ENCODE peak calls at places on chromosomes 6 and 20, in four cellular contexts. One of them, this sample, is unnamed.

GRCh38 chr6:33761922-33762629 is 15.4 kb upstream of the IP6K3 start:
- DNase-seq in fibroblast of the aortic adventitia: peak; percentile 39
- DNase-seq in GM12865: peak; percentile 66
- DNase-seq in brain microvascular endothelial cell: peak; percentile 22
- DNase-seq in this sample: peak; percentile 63

GRCh38 chr6:21748343-21749063 is 155.0 kb downstream of the SOX4 start:
- DNase-seq in fibroblast of the aortic adventitia: peak; percentile 52
- DNase-seq in brain microvascular endothelial cell: peak; percentile 65
- DNase-seq in GM12865: peak; percentile 16
- DNase-seq in this sample: no peak

GRCh38 chr6:35368038-35368887 is 25.9 kb downstream of the PPARD start:
- DNase-seq in GM12865: peak; percentile 83
- DNase-seq in brain microvascular endothelial cell: peak; percentile 51
- DNase-seq in fibroblast of the aortic adventitia: peak; percentile 95
- DNase-seq in this sample: peak; percentile 50

GRCh38 chr20:43895235-43895634 is 19.4 kb upstream of the TOX2 start:
- DNase-seq in brain microvascular endothelial cell: peak; percentile 39
- DNase-seq in GM12865: no peak
- DNase-seq in fibroblast of the aortic adventitia: peak; percentile 94
- DNase-seq in this sample: no peak

GRCh38 chr20:37066168-37066567 is 29.6 kb downstream of the RBL1 start:
- DNase-seq in GM12865: no peak
- DNase-seq in fibroblast of the aortic adventitia: no peak
- DNase-seq in brain microvascular endothelial cell: no peak
- DNase-seq in this sample: no peak

GRCh38 chr6:145814035-145814500 is 527 bp downstream of the FBXO30 start:
- DNase-seq in brain microvascular endothelial cell: peak; percentile 23
- DNase-seq in fibroblast of the aortic adventitia: no peak
- DNase-seq in GM12865: peak; percentile 60
- DNase-seq in this sample: no peak

GRCh38 chr6:13289789-13290318 is 38.5 kb downstream of the TBC1D7 start:
- DNase-seq in brain microvascular endothelial cell: no peak
- DNase-seq in fibroblast of the aortic adventitia: peak; percentile 26
- DNase-seq in GM12865: no peak
- DNase-seq in this sample: peak; percentile 28

GRCh38 chr20:22680031-22680740 is 95.8 kb upstream of the FOXA2 start:
- DNase-seq in brain microvascular endothelial cell: no peak
- DNase-seq in GM12865: no peak
- DNase-seq in fibroblast of the aortic adventitia: no peak
- DNase-seq in this sample: no peak

GRCh38 chr20:3218307-3218988 is 9.2 kb downstream of the ITPA start:
- DNase-seq in fibroblast of the aortic adventitia: peak; percentile 24
- DNase-seq in brain microvascular endothelial cell: no peak
- DNase-seq in GM12865: peak; percentile 73
- DNase-seq in this sample: peak; percentile 38

GRCh38 chr6:130524552-130524951 is 158.7 kb downstream of the TMEM200A start:
- DNase-seq in GM12865: peak; percentile 36
- DNase-seq in fibroblast of the aortic adventitia: no peak
- DNase-seq in brain microvascular endothelial cell: no peak
- DNase-seq in this sample: no peak

GRCh38 chr20:11544029-11544678 is 373.5 kb upstream of the BTBD3 start:
- DNase-seq in fibroblast of the aortic adventitia: peak; percentile 86
- DNase-seq in brain microvascular endothelial cell: peak; percentile 76
- DNase-seq in GM12865: peak; percentile 76
- DNase-seq in this sample: peak; percentile 77
- TF ChIP-seq CTCF in fibroblast of the aortic adventitia: peak; percentile 45
- TF ChIP-seq CTCF in brain microvascular endothelial cell: peak; percentile 47
- TF ChIP-seq CTCF in GM12865: peak; percentile 48
- TF ChIP-seq CTCF in this sample: peak; percentile 59

GRCh38 chr6:24273471-24273870 is 84.4 kb downstream of the DCDC2 start:
- DNase-seq in GM12865: no peak
- DNase-seq in fibroblast of the aortic adventitia: no peak
- DNase-seq in brain microvascular endothelial cell: no peak
- DNase-seq in this sample: peak; percentile 44

GRCh38 chr6:24272148-24272547 is 85.7 kb downstream of the DCDC2 start:
- DNase-seq in brain microvascular endothelial cell: no peak
- DNase-seq in GM12865: no peak
- DNase-seq in fibroblast of the aortic adventitia: no peak
- DNase-seq in this sample: no peak

GRCh38 chr6:24274441-24275083 is 83.3 kb downstream of the DCDC2 start:
- DNase-seq in fibroblast of the aortic adventitia: peak; percentile 21
- DNase-seq in brain microvascular endothelial cell: peak; percentile 7
- DNase-seq in GM12865: no peak
- DNase-seq in this sample: peak; percentile 24

GRCh38 chr6:24270011-24270410 is 87.8 kb downstream of the DCDC2 start:
- DNase-seq in GM12865: no peak
- DNase-seq in brain microvascular endothelial cell: no peak
- DNase-seq in fibroblast of the aortic adventitia: no peak
- DNase-seq in this sample: no peak
- H3K4me3 ChIP-seq in GM12865: no peak overlapping the region
- H3K4me3 ChIP-seq in brain microvascular endothelial cell: no peak overlapping the region
- H3K4me3 ChIP-seq in fibroblast of the aortic adventitia: no peak overlapping the region
- H3K4me3 ChIP-seq in this sample: no peak overlapping the region

DNA sequence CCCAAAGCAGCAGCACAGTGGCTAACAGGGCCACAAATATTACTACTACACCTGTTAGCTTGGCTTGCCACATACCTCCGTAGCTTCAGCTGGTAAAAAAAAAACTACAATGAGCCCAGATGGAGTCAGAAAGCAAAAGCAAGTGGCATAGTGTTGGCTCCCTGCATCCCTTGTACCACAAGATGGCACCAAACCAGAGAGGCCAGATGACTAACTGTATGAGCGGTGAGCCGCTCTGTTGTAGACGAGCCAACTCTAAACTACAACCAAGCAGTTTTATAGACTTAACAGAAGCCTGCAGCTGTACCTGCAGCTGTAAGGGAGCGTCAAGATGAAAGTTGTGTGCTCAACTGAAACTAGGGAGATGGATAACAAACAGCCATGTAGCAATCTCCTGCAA is 84.5 kb upstream of the MCHR2 start:
- DNase-seq in fibroblast of the aortic adventitia: peak; percentile 27
- DNase-seq in brain microvascular endothelial cell: peak; percentile 20
- DNase-seq in GM12865: peak; percentile 5
- DNase-seq in this sample: peak; percentile 8
- TF ChIP-seq CTCF in fibroblast of the aortic adventitia: peak; percentile 27
- TF ChIP-seq CTCF in brain microvascular endothelial cell: peak; percentile 70
- TF ChIP-seq CTCF in GM12865: no peak
- TF ChIP-seq CTCF in this sample: peak; percentile 38

GRCh38 chr6:151279891-151280290 is 40.1 kb downstream of the AKAP12 start:
- DNase-seq in fibroblast of the aortic adventitia: no peak
- DNase-seq in brain microvascular endothelial cell: no peak
- DNase-seq in GM12865: no peak
- DNase-seq in this sample: no peak

GRCh38 chr6:151275121-151275520 is 35.4 kb downstream of the AKAP12 start:
- DNase-seq in brain microvascular endothelial cell: no peak
- DNase-seq in GM12865: no peak
- DNase-seq in fibroblast of the aortic adventitia: no peak
- DNase-seq in this sample: no peak

GRCh38 chr6:151276112-151276745 is 36.5 kb downstream of the AKAP12 start:
- DNase-seq in brain microvascular endothelial cell: peak; percentile 53
- DNase-seq in fibroblast of the aortic adventitia: peak; percentile 90
- DNase-seq in GM12865: no peak
- DNase-seq in this sample: peak; percentile 82

DNA sequence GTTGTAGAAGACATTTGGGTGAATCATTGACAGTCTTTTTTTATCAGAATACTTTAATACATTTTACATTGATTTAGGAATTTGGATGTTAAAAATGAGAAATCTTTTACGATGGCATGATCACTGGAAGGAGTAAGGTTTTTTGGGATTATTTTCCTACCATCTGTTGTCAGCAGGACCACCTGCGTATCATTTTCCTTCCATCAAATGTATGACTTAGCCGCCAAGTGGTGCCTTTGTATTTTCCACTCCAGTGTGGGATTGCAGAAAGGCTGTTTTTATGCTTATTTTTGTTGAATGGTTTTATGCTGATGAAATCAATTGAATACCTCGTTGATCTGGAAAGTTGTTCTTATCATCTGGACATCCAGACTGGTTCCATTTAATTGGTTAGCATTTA is 35.8 kb downstream of the AKAP12 start:
- DNase-seq in fibroblast of the aortic adventitia: no peak
- DNase-seq in GM12865: no peak
- DNase-seq in brain microvascular endothelial cell: no peak
- DNase-seq in this sample: no peak
- H3K4me3 ChIP-seq in fibroblast of the aortic adventitia: no peak overlapping the region
- H3K4me3 ChIP-seq in GM12865: no peak overlapping the region
- H3K4me3 ChIP-seq in brain microvascular endothelial cell: no peak overlapping the region
- H3K4me3 ChIP-seq in this sample: no peak overlapping the region

GRCh38 chr6:73901311-73901710 is 205.3 kb downstream of the CD109 start:
- DNase-seq in GM12865: no peak
- DNase-seq in fibroblast of the aortic adventitia: no peak
- DNase-seq in brain microvascular endothelial cell: no peak
- DNase-seq in this sample: no peak

GRCh38 chr6:73903155-73903554 is 207.2 kb downstream of the CD109 start:
- DNase-seq in brain microvascular endothelial cell: no peak
- DNase-seq in fibroblast of the aortic adventitia: no peak
- DNase-seq in GM12865: no peak
- DNase-seq in this sample: no peak

GRCh38 chr6:73893696-73894095 is 197.7 kb downstream of the CD109 start:
- DNase-seq in brain microvascular endothelial cell: no peak
- DNase-seq in GM12865: no peak
- DNase-seq in fibroblast of the aortic adventitia: no peak
- DNase-seq in this sample: peak; percentile 67

GRCh38 chr6:73901986-73902385 is 206.0 kb downstream of the CD109 start:
- DNase-seq in GM12865: no peak
- DNase-seq in brain microvascular endothelial cell: no peak
- DNase-seq in fibroblast of the aortic adventitia: no peak
- DNase-seq in this sample: no peak

DNA sequence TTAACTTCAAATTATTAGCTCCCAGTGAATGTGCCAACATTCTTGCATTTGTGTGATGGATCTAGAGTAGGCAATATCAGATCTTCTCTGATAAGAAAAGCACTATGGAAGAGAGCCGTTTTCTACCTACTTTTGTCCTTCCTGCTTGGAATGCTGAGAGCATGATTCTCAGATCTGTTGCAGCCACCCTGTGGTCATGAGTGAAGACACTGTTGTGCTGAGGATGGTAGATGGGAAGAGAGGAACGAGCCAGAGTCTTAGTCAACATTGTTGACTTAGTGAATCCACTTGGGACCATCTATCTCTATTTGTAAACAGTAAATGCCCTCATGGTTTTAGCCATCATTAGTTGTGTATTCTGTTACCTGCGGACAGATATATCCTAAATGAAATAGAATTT is 202.6 kb downstream of the CD109 start:
- DNase-seq in brain microvascular endothelial cell: no peak
- DNase-seq in fibroblast of the aortic adventitia: peak; percentile 8
- DNase-seq in GM12865: no peak
- DNase-seq in this sample: peak; percentile 40
- TF ChIP-seq CTCF in brain microvascular endothelial cell: peak; percentile 38
- TF ChIP-seq CTCF in fibroblast of the aortic adventitia: no peak
- TF ChIP-seq CTCF in GM12865: no peak
- TF ChIP-seq CTCF in this sample: peak; percentile 28

GRCh38 chr6:166172546-166172945 is 4.9 kb upstream of the TBXT start:
- DNase-seq in fibroblast of the aortic adventitia: no peak
- DNase-seq in brain microvascular endothelial cell: no peak
- DNase-seq in GM12865: peak; percentile 60
- DNase-seq in this sample: no peak

GRCh38 chr6:166174031-166174430 is 6.4 kb upstream of the TBXT start:
- DNase-seq in brain microvascular endothelial cell: no peak
- DNase-seq in fibroblast of the aortic adventitia: no peak
- DNase-seq in GM12865: peak; percentile 91
- DNase-seq in this sample: no peak

GRCh38 chr6:166169549-166170421 is 2.1 kb upstream of the TBXT start:
- DNase-seq in brain microvascular endothelial cell: no peak
- DNase-seq in GM12865: no peak
- DNase-seq in fibroblast of the aortic adventitia: no peak
- DNase-seq in this sample: no peak

GRCh38 chr6:166176106-166176505 is 8.5 kb upstream of the TBXT start:
- DNase-seq in brain microvascular endothelial cell: no peak
- DNase-seq in GM12865: peak; percentile 77
- DNase-seq in fibroblast of the aortic adventitia: no peak
- DNase-seq in this sample: no peak

DNA sequence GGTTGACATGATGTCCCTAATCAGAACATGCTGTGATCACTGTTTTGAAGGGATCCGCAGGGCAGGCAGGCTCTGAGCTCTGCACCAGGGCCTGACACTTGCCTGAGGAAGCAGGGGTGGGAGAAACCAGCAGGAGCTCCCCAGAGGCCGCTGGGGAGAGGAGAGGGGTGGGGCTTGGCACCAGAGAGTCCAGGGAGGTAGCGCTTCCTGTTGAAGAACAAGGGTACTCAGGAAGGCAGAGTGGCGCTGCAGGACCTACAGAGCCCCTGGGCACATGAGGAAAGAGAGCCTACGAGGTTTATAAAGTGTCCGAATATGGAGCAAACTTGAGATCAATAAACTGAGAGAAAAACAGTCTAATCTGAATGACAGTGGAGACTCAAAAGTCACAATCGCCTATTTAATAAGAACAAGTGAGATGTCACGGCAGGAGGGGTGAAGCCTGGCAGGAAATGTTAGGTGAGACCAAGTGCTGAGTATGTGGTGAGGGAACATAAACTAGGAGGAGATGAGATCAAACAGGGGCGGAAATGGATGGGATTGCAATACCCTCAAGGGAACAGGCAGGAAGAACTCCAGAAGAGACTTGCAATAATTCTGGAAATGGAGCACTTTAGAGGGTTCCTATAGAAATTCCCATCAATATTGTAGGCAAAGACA is 5.8 kb upstream of the TBXT start:
- DNase-seq in fibroblast of the aortic adventitia: no peak
- DNase-seq in brain microvascular endothelial cell: no peak
- DNase-seq in GM12865: peak; percentile 86
- DNase-seq in this sample: no peak
- H3K4me3 ChIP-seq in fibroblast of the aortic adventitia: no peak overlapping the region
- H3K4me3 ChIP-seq in brain microvascular endothelial cell: no peak overlapping the region
- H3K4me3 ChIP-seq in GM12865: peak overlapping the region; percentile 34
- H3K4me3 ChIP-seq in this sample: no peak overlapping the region

DNA sequence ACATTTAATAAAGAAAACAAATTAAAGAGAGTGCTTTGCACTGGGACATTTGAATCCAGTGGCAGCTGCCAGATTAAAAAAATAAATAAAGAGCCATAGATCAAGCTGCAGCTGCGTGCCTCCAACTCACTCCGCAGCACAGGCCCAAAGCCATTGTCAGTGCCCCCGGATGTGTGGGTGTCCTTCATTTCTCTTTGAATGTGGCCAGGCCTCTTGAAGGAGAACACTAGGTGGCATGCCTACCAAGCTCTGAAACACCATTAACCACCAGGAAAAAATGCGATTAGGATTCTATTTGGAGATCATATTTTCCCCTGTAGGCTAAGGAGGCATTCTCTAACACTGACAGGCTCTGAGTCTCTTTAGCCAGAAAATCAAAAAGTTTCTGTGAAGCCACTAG is 549.8 kb downstream of the PRKN start:
- DNase-seq in brain microvascular endothelial cell: peak; percentile 33
- DNase-seq in fibroblast of the aortic adventitia: no peak
- DNase-seq in GM12865: no peak
- DNase-seq in this sample: no peak
- TF ChIP-seq CTCF in brain microvascular endothelial cell: peak; percentile 67
- TF ChIP-seq CTCF in fibroblast of the aortic adventitia: no peak
- TF ChIP-seq CTCF in GM12865: no peak
- TF ChIP-seq CTCF in this sample: no peak

GRCh38 chr20:58888521-58889333 is 36.2 kb downstream of the GNAS start:
- DNase-seq in brain microvascular endothelial cell: peak; percentile 53
- DNase-seq in fibroblast of the aortic adventitia: peak; percentile 77
- DNase-seq in GM12865: peak; percentile 93
- DNase-seq in this sample: peak; percentile 89
- H3K4me3 ChIP-seq in brain microvascular endothelial cell: peak overlapping the region; percentile 75
- H3K4me3 ChIP-seq in fibroblast of the aortic adventitia: peak overlapping the region; percentile 84
- H3K4me3 ChIP-seq in GM12865: peak overlapping the region; percentile 77
- H3K4me3 ChIP-seq in this sample: peak overlapping the region; percentile 77